ENCODE peak calls at places on chromosome 1, in four cellular contexts. K, G, M and S are unnamed samples.

GRCh38 chr1:39733161-39733560 is 5.5 kb upstream of the PPIE start:
- DNase-seq in K (no peak), M (no peak), G (no peak), S (peak; percentile 52)

GRCh38 chr1:28071813-28072212 is 16.6 kb downstream of the EYA3 start:
- DNase-seq in K (no peak), M (no peak), G (no peak), S (no peak)

GRCh38 chr1:168227620-168228019 is 1.8 kb downstream of the SFT2D2 start:
- DNase-seq in K (no peak), G (no peak), M (peak; percentile 46), S (no peak)

GRCh38 chr1:152413909-152414308 is at the start of gene CRNN:
- DNase-seq in M (no peak), K (no peak), G (no peak), S (no peak)

GRCh38 chr1:56526571-56527174 is 52.7 kb downstream of the PLPP3 start:
- DNase-seq in M (peak; percentile 15), K (no peak), G (no peak), S (no peak)

GRCh38 chr1:200364831-200365230 is 45.0 kb downstream of the ZNF281 start:
- DNase-seq in G (no peak), K (no peak), M (no peak), S (no peak)

GRCh38 chr1:200041337-200042118 is 14.0 kb downstream of the NR5A2 start:
- DNase-seq in M (no peak), K (no peak), G (no peak), S (no peak)

GRCh38 chr1:8976896-8977295 is 31.2 kb downstream of the CA6 start:
- DNase-seq in K (no peak), M (no peak), G (no peak), S (no peak)